ENCODE peak calls at places on chromosomes 6 and 20, in four cellular contexts. One of them, this sample, is unnamed.

GRCh38 chr6:169159331-169159730 is 94.3 kb downstream of the THBS2 start:
- DNase-seq in Caco-2: no peak
- DNase-seq in heart right ventricle: no peak
- DNase-seq in OCI-LY7: no peak
- DNase-seq in this sample: no peak

GRCh38 chr6:43972915-43973304 is 154.3 kb downstream of the MRPL14 start:
- DNase-seq in Caco-2: no peak
- DNase-seq in heart right ventricle: peak; percentile 79
- DNase-seq in OCI-LY7: no peak
- DNase-seq in this sample: peak; percentile 69

GRCh38 chr20:43389231-43389630 is 68.5 kb upstream of the SRSF6 start:
- DNase-seq in Caco-2: no peak
- DNase-seq in heart right ventricle: peak; percentile 32
- DNase-seq in OCI-LY7: no peak
- DNase-seq in this sample: no peak

GRCh38 chr6:80338201-80338836 is 231.8 kb downstream of the BCKDHB start:
- DNase-seq in Caco-2: peak; percentile 82
- DNase-seq in heart right ventricle: peak; percentile 45
- DNase-seq in OCI-LY7: peak; percentile 35
- DNase-seq in this sample: peak; percentile 72

GRCh38 chr20:51116765-51117686 is 94.1 kb upstream of the KCNG1 start:
- DNase-seq in Caco-2: no peak
- DNase-seq in heart right ventricle: no peak
- DNase-seq in OCI-LY7: no peak
- DNase-seq in this sample: no peak

GRCh38 chr20:41232971-41233926 is 84.3 kb downstream of the ZHX3 start:
- DNase-seq in Caco-2: no peak
- DNase-seq in heart right ventricle: no peak
- DNase-seq in OCI-LY7: no peak
- DNase-seq in this sample: no peak

GRCh38 chr6:128244751-128245405 is 275.5 kb downstream of the PTPRK start:
- DNase-seq in Caco-2: no peak
- DNase-seq in heart right ventricle: no peak
- DNase-seq in OCI-LY7: no peak
- DNase-seq in this sample: no peak

GRCh38 chr6:34295721-34296120 is 46.9 kb upstream of the SMIM29 start:
- DNase-seq in Caco-2: no peak
- DNase-seq in heart right ventricle: no peak
- DNase-seq in OCI-LY7: peak; percentile 62
- DNase-seq in this sample: no peak

GRCh38 chr20:4295226-4295625 is 279.9 kb upstream of the RNF24 start:
- DNase-seq in Caco-2: no peak
- DNase-seq in heart right ventricle: no peak
- DNase-seq in OCI-LY7: no peak
- DNase-seq in this sample: no peak

GRCh38 chr6:10419749-10420545 is 5.1 kb upstream of the TFAP2A start:
- DNase-seq in Caco-2: no peak
- DNase-seq in heart right ventricle: no peak
- DNase-seq in OCI-LY7: no peak
- DNase-seq in this sample: no peak
- H3K4me3 ChIP-seq in Caco-2: no peak overlapping the region
- H3K4me3 ChIP-seq in heart right ventricle: no peak overlapping the region
- H3K4me3 ChIP-seq in OCI-LY7: no peak overlapping the region
- H3K4me3 ChIP-seq in this sample: no peak overlapping the region

DNA sequence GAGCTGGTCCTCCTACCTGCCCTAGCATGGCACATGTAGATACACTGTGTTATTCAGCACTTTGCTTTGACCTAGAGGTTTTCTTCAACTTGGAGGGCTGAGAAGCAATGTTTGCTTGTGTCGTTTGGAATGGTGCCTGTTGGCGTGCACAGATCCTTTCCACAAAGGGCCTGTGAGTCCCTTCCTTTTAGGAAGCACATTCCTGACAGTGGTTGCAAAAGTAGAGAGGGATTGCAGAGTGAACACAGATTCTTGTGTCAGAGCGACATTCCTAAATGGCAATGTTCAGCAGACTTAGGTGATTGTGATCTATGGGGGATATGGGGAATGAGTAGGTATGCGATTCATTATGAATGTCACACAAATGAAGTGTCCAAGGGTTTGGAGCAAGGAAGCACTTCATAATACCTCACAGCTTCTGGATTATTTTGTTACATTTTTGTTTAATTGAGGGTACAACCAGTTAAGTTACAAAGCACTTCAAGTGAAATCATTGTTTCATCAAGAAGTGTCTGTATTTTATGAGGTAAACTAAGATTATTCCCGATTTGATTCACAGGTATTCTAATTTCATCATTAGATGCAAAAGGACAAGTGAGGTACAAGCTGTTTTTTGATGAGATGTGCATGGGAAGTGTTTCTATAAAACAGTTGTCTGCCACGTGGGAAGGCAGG is 711 bp upstream of the RNF144B start:
- DNase-seq in Caco-2: no peak
- DNase-seq in heart right ventricle: peak; percentile 60
- DNase-seq in OCI-LY7: peak; percentile 30
- DNase-seq in this sample: no peak
- H3K4me3 ChIP-seq in Caco-2: peak overlapping the region; percentile 48
- H3K4me3 ChIP-seq in heart right ventricle: no peak overlapping the region
- H3K4me3 ChIP-seq in OCI-LY7: peak overlapping the region; percentile 98
- H3K4me3 ChIP-seq in this sample: peak overlapping the region; percentile 39

GRCh38 chr20:10665027-10665561 is 8.7 kb downstream of the JAG1 start:
- DNase-seq in Caco-2: no peak
- DNase-seq in heart right ventricle: no peak
- DNase-seq in OCI-LY7: no peak
- DNase-seq in this sample: no peak
- H3K4me3 ChIP-seq in Caco-2: no peak overlapping the region
- H3K4me3 ChIP-seq in heart right ventricle: no peak overlapping the region
- H3K4me3 ChIP-seq in OCI-LY7: no peak overlapping the region
- H3K4me3 ChIP-seq in this sample: no peak overlapping the region

GRCh38 chr20:52749020-52749419 is 223.1 kb upstream of the TSHZ2 start:
- DNase-seq in Caco-2: no peak
- DNase-seq in heart right ventricle: no peak
- DNase-seq in OCI-LY7: no peak
- DNase-seq in this sample: no peak
- H3K4me3 ChIP-seq in Caco-2: no peak overlapping the region
- H3K4me3 ChIP-seq in heart right ventricle: no peak overlapping the region
- H3K4me3 ChIP-seq in OCI-LY7: no peak overlapping the region
- H3K4me3 ChIP-seq in this sample: no peak overlapping the region

DNA sequence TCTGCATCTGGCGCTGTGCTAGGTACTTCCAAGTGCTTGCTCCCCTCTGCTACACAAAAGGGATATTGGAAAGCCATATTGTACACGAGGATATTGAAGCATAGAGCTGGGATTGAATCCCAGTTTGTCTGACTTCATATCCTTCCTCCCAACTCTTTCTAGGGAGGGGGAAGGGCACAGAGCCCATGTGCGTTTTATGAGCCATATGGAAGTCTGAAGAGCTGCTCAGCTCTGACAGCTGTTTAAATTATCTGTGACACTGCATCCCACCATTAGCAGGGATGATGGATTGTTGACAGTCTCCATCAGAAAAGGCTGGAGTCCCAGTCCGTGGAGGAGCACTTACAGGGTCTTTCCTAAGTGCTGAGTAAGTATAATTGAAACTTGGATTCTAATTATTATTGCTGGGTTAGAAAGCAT is 18.4 kb downstream of the TIAM2 start:
- DNase-seq in Caco-2: no peak
- DNase-seq in heart right ventricle: no peak
- DNase-seq in OCI-LY7: no peak
- DNase-seq in this sample: no peak
- H3K4me3 ChIP-seq in Caco-2: no peak overlapping the region
- H3K4me3 ChIP-seq in heart right ventricle: no peak overlapping the region
- H3K4me3 ChIP-seq in OCI-LY7: no peak overlapping the region
- H3K4me3 ChIP-seq in this sample: no peak overlapping the region

DNA sequence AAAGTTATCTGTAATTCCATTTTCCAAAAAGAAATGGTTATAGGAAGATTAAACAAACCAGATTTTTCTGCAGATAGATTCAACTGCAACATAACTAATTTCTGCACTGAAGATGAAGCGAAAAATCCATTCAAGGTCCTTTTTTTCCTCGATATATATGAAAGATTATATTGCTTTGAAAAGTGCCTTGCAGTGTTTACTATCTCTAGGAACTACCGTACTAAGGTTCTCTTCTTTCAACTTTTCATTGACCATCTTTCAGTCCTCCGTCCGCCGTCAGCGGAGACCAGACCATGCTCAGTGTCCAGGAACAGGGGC is 545 bp downstream of the ZNF322 start:
- DNase-seq in Caco-2: no peak
- DNase-seq in heart right ventricle: no peak
- DNase-seq in OCI-LY7: no peak
- DNase-seq in this sample: no peak
- H3K4me3 ChIP-seq in Caco-2: peak overlapping the region; percentile 66
- H3K4me3 ChIP-seq in heart right ventricle: peak overlapping the region; percentile 53
- H3K4me3 ChIP-seq in OCI-LY7: peak overlapping the region; percentile 96
- H3K4me3 ChIP-seq in this sample: peak overlapping the region; percentile 53

GRCh38 chr6:137808836-137809315 is 58.2 kb upstream of the TNFAIP3 start:
- DNase-seq in Caco-2: no peak
- DNase-seq in heart right ventricle: no peak
- DNase-seq in OCI-LY7: no peak
- DNase-seq in this sample: no peak

GRCh38 chr6:137811121-137811911 is 55.7 kb upstream of the TNFAIP3 start:
- DNase-seq in Caco-2: peak; percentile 63
- DNase-seq in heart right ventricle: peak; percentile 45
- DNase-seq in OCI-LY7: peak; percentile 59
- DNase-seq in this sample: peak; percentile 84

GRCh38 chr6:137813308-137813707 is 53.8 kb upstream of the TNFAIP3 start:
- DNase-seq in Caco-2: no peak
- DNase-seq in heart right ventricle: no peak
- DNase-seq in OCI-LY7: no peak
- DNase-seq in this sample: no peak

GRCh38 chr6:137810554-137811120 is 56.4 kb upstream of the TNFAIP3 start:
- DNase-seq in Caco-2: no peak
- DNase-seq in heart right ventricle: no peak
- DNase-seq in OCI-LY7: no peak
- DNase-seq in this sample: no peak

GRCh38 chr6:137811912-137812553 is 55.0 kb upstream of the TNFAIP3 start:
- DNase-seq in Caco-2: no peak
- DNase-seq in heart right ventricle: no peak
- DNase-seq in OCI-LY7: no peak
- DNase-seq in this sample: no peak
- H3K4me3 ChIP-seq in Caco-2: no peak overlapping the region
- H3K4me3 ChIP-seq in heart right ventricle: no peak overlapping the region
- H3K4me3 ChIP-seq in OCI-LY7: no peak overlapping the region
- H3K4me3 ChIP-seq in this sample: no peak overlapping the region

DNA sequence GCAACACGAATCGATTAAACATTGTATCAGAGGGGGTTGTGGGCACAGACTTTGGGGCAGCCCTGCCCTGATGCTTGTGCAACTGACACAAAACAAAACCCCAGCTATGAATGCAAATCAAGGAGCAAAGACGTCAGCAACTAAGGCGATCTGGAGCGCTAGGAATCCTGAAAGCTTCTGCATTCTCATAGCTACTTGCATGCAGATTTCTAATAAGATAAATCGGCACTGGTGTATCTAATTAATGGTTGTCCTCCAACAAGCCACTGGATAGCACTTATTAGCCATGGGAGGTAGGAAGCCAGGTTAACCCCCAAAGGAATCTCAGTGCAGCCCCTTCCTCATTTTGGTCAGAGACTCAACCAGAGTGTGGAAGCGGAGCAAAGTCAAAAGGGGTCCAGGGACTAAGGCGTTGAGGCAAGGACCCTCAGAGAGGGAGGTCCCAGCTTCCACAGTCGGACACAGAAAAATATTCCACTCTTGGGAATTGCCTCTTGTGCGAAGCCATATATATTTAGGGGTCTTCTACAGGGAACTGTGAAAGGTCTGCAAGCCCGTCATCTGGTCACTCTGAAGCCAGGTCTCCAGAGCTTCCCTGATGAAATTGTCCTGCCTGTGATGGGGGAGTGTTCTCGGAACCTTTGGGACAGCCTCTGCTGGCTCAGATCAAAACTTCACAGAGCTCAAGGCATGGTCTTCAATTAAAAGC is 160.9 kb downstream of the TBXT start:
- DNase-seq in Caco-2: no peak
- DNase-seq in heart right ventricle: no peak
- DNase-seq in OCI-LY7: no peak
- DNase-seq in this sample: no peak
- H3K4me3 ChIP-seq in Caco-2: no peak overlapping the region
- H3K4me3 ChIP-seq in heart right ventricle: no peak overlapping the region
- H3K4me3 ChIP-seq in OCI-LY7: no peak overlapping the region
- H3K4me3 ChIP-seq in this sample: no peak overlapping the region